ENCODE peak calls at places on chromosomes 11 and 22, in four cellular contexts. K is Panc1, P is HepG2, V is K562. O is an unnamed sample.

GRCh38 chr11:65577756-65578109 is 1.9 kb downstream of the EHBP1L1 start:
- DNase-seq in K (no peak), P (no peak), V (no peak), O (no peak)

GRCh38 chr11:70668204-70669202 is 270.2 kb downstream of the CTTN start:
- DNase-seq in K (peak; percentile 13), P (no peak), V (no peak), O (no peak)

GRCh38 chr22:48717883-48718817 is 1109.5 kb downstream of the BRD1 start:
- DNase-seq in K (no peak), P (no peak), V (no peak), O (no peak)

GRCh38 chr11:65425105-65425970 is 2.7 kb downstream of the NEAT1 start:
- DNase-seq in K (no peak), P (no peak), V (no peak), O (peak; percentile 42)

GRCh38 chr22:23227380-23227779 is 47.1 kb downstream of the BCR start:
- DNase-seq in K (no peak), P (no peak), V (peak; percentile 58), O (no peak)

GRCh38 chr22:47036936-47037485 is 274.6 kb downstream of the TBC1D22A start:
- DNase-seq in K (no peak), P (no peak), V (no peak), O (no peak)

GRCh38 chr11:6574816-6575715 is 28.4 kb downstream of the RRP8 start:
- DNase-seq in K (no peak), P (no peak), V (no peak), O (no peak)

GRCh38 chr22:49964136-49964492 is 3.5 kb downstream of the PIM3 start:
- DNase-seq in K (no peak), P (no peak), V (no peak), O (no peak)

GRCh38 chr22:27133951-27134664 is 476.7 kb downstream of the MIAT start:
- DNase-seq in K (no peak), P (no peak), V (peak; percentile 16), O (no peak)

GRCh38 chr11:24872912-24873311 is 376.1 kb downstream of the LUZP2 start:
- DNase-seq in K (no peak), P (no peak), V (no peak), O (no peak)

GRCh38 chr11:121807051-121807450 is 309.0 kb downstream of the BLID start:
- DNase-seq in K (no peak), P (no peak), V (no peak), O (no peak)

GRCh38 chr11:9982127-9982795 is 311.8 kb downstream of the SBF2 start:
- DNase-seq in K (no peak), P (no peak), V (no peak), O (no peak)

GRCh38 chr11:16739326-16739875 is 954 bp downstream of the C11orf58 start:
- DNase-seq in K (no peak), P (no peak), V (no peak), O (no peak)

GRCh38 chr11:79087957-79088318 is 352.9 kb downstream of the TENM4 start:
- DNase-seq in K (no peak), P (no peak), V (no peak), O (no peak)

GRCh38 chr11:113681711-113682410 is 24.2 kb downstream of the TMPRSS5 start:
- DNase-seq in K (no peak), P (no peak), V (peak; percentile 53), O (no peak)

GRCh38 chr11:69894126-69895047 is 75.2 kb upstream of the FGF3 start:
- DNase-seq in K (no peak), P (no peak), V (no peak), O (no peak)

GRCh38 chr11:66600219-66600923 is 7.4 kb downstream of the CCS start:
- DNase-seq in K (no peak), P (no peak), V (peak; percentile 5), O (no peak)

GRCh38 chr11:63017306-63017974 is 1.8 kb upstream of the SLC22A8 start:
- DNase-seq in K (no peak), P (no peak), V (no peak), O (no peak)

GRCh38 chr11:13448876-13449275 is 14.1 kb downstream of the BTBD10 start:
- DNase-seq in K (no peak), P (no peak), V (no peak), O (no peak)

GRCh38 chr11:112830255-112830654 is 131.0 kb upstream of the NCAM1 start:
- DNase-seq in K (no peak), P (no peak), V (no peak), O (no peak)

GRCh38 chr22:44805663-44806062 is 53.3 kb downstream of the ARHGAP8 start:
- DNase-seq in K (no peak), P (no peak), V (no peak), O (no peak)

GRCh38 chr11:87421422-87421821 is 383.7 kb downstream of the TMEM135 start:
- DNase-seq in K (peak; percentile 80), P (peak; percentile 67), V (peak; percentile 75), O (peak; percentile 68)

GRCh38 chr11:90525962-90526361 is 303.1 kb upstream of the CHORDC1 start:
- DNase-seq in K (no peak), P (no peak), V (no peak), O (no peak)

GRCh38 chr11:134509381-134510068 is 97.5 kb upstream of the B3GAT1 start:
- DNase-seq in K (no peak), P (no peak), V (no peak), O (no peak)

GRCh38 chr11:134508219-134508990 is 96.4 kb upstream of the B3GAT1 start:
- DNase-seq in K (no peak), P (no peak), V (no peak), O (no peak)

GRCh38 chr11:134510641-134511040 is 98.6 kb upstream of the B3GAT1 start:
- DNase-seq in K (no peak), P (no peak), V (no peak), O (no peak)

GRCh38 chr11:134511255-134511654 is 99.2 kb upstream of the B3GAT1 start:
- DNase-seq in K (no peak), P (no peak), V (no peak), O (no peak)

DNA sequence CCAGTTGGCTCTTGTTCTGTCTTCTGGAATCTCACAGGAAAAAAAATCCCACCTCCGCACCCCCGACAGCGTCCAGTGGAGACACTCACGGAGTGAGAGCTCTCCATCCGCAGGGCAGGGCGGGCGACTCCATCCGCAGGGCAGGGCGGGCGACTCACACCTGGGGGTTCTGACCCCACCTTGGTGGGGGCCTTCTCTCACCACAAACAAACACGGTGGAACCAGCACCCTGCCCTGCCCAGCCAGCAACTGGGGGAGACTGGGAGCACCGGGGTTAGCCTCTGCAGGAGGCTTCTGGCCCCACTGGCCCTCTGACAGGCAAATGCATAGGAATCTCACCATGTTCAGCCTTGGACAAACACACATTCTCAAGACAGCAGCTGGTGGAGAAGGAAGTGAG is 98.1 kb upstream of the B3GAT1 start:
- DNase-seq in K (no peak), P (no peak), V (no peak), O (no peak)
- TF ChIP-seq TCF7L2 in K (no peak), P (no peak), V (no peak), O (no peak)

GRCh38 chr11:42170601-42171000 is 711.1 kb upstream of the LRRC4C start:
- DNase-seq in K (no peak), P (no peak), V (no peak), O (no peak)
- TF ChIP-seq TCF7L2 in K (no peak), P (no peak), V (no peak), O (no peak)

DNA sequence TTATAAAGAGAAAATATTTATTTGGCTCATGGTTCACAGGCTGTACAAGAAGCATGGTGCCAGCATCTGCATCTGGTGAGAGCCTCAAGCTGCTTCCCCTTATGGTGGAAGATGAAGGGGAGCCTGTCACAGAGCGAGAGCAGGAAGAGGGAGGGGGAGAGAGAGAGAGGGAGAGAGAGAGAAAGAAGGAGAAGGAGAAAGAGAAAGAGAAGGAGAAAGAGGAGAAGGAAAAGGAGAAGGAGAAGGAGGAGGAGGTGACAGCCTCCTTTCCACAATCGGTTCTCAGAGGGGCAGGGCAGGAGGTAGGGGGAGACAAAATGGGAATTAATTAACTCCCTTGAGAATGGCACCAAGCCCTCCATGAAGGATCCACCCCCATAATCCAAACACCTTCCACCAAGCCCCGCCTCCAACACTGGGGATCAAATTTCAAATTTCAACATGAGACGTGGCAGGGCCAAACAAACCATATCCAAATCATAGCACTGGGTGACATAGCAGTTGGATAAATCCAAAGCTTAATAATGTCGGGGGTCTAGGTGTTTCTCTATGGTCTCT is 15.0 kb upstream of the TRIM44 start:
- DNase-seq in K (no peak), P (no peak), V (no peak), O (no peak)
- TF ChIP-seq TCF7L2 in K (no peak), P (no peak), V (no peak), O (no peak)

GRCh38 chr11:28799316-28799715 is 691.1 kb downstream of the METTL15 start:
- DNase-seq in K (no peak), P (no peak), V (no peak), O (no peak)
- TF ChIP-seq TCF7L2 in K (no peak), P (no peak), V (no peak), O (no peak)

O was measured in HCT116.